ENCODE peak calls at places on chromosomes 6 and 20, in seven cellular contexts. One of them, this sample, is unnamed.
A peak's percentile ranks its signal among the peaks of the same experiment; 100 is the strongest.

GRCh38 chr6:57123111-57123510 is 33.1 kb downstream of the ZNF451 start:
- DNase-seq in AG08396: no peak
- DNase-seq in endothelial cell: no peak
- DNase-seq in AML-193: no peak
- DNase-seq in aorta: no peak
- DNase-seq in central memory CD4-positive, alpha-beta T cell: no peak
- DNase-seq in SW480: no peak
- DNase-seq in this sample: no peak

GRCh38 chr6:152378154-152378553 is 259.0 kb downstream of the SYNE1 start:
- DNase-seq in AG08396: no peak
- DNase-seq in endothelial cell: no peak
- DNase-seq in AML-193: no peak
- DNase-seq in aorta: no peak
- DNase-seq in central memory CD4-positive, alpha-beta T cell: no peak
- DNase-seq in SW480: peak; percentile 1
- DNase-seq in this sample: no peak

GRCh38 chr20:49288784-49289696 is 11.2 kb upstream of the ZNFX1 start:
- DNase-seq in AG08396: no peak
- DNase-seq in endothelial cell: no peak
- DNase-seq in AML-193: no peak
- DNase-seq in aorta: no peak
- DNase-seq in central memory CD4-positive, alpha-beta T cell: no peak
- DNase-seq in SW480: no peak
- DNase-seq in this sample: no peak

GRCh38 chr6:14706378-14706929 is 539.4 kb upstream of the JARID2 start:
- DNase-seq in AG08396: peak; percentile 83
- DNase-seq in endothelial cell: no peak
- DNase-seq in AML-193: no peak
- DNase-seq in aorta: peak; percentile 86
- DNase-seq in central memory CD4-positive, alpha-beta T cell: no peak
- DNase-seq in SW480: peak; percentile 14
- DNase-seq in this sample: no peak

GRCh38 chr20:33276303-33277113 is 6.5 kb upstream of the BPIFB1 start:
- DNase-seq in AG08396: no peak
- DNase-seq in endothelial cell: no peak
- DNase-seq in AML-193: no peak
- DNase-seq in aorta: peak; percentile 35
- DNase-seq in central memory CD4-positive, alpha-beta T cell: no peak
- DNase-seq in SW480: no peak
- DNase-seq in this sample: no peak

GRCh38 chr6:33995046-33995872 is 150.6 kb downstream of the GRM4 start:
- DNase-seq in AG08396: no peak
- DNase-seq in endothelial cell: no peak
- DNase-seq in AML-193: no peak
- DNase-seq in aorta: peak; percentile 63
- DNase-seq in central memory CD4-positive, alpha-beta T cell: no peak
- DNase-seq in SW480: no peak
- DNase-seq in this sample: no peak

GRCh38 chr6:111874030-111874425 is 776 bp upstream of the FYN start:
- DNase-seq in AG08396: no peak
- DNase-seq in endothelial cell: peak; percentile 43
- DNase-seq in AML-193: peak; percentile 33
- DNase-seq in aorta: no peak
- DNase-seq in central memory CD4-positive, alpha-beta T cell: peak; percentile 59
- DNase-seq in SW480: no peak
- DNase-seq in this sample: no peak

GRCh38 chr20:50112512-50113419 is at the start of gene UBE2V1:
- DNase-seq in AG08396: peak; percentile 96
- DNase-seq in endothelial cell: peak; percentile 87
- DNase-seq in AML-193: peak; percentile 85
- DNase-seq in aorta: peak; percentile 97
- DNase-seq in central memory CD4-positive, alpha-beta T cell: peak; percentile 86
- DNase-seq in SW480: peak; percentile 89
- DNase-seq in this sample: peak; percentile 79

GRCh38 chr6:39777661-39778060 is 14.5 kb upstream of the DAAM2 start:
- DNase-seq in AG08396: no peak
- DNase-seq in endothelial cell: no peak
- DNase-seq in AML-193: no peak
- DNase-seq in aorta: no peak
- DNase-seq in central memory CD4-positive, alpha-beta T cell: no peak
- DNase-seq in SW480: no peak
- DNase-seq in this sample: no peak